ENCODE peak calls at places on chromosomes 2 and 18, in seven cellular contexts. T is CD4-positive, alpha-beta memory T cell; Q is T-helper 2 cell; R is upper lobe of right lung; J is AG08396; B is T-helper 9 cell; V is stimulated activated CD8-positive, alpha-beta memory T cell treated with anti-CD3 and anti-CD28 coated beads, Interleukin-4, amount 100 ng/mL, for 4 hours. A is an unnamed sample.
A peak's percentile ranks its signal among the peaks of the same experiment; 100 is the strongest.

GRCh38 chr2:75100011-75100680 is 99.2 kb downstream of the TACR1 start:
- DNase-seq in T (no peak), Q (no peak), R (no peak), J (peak; percentile 61), B (no peak), V (no peak), A (no peak)

GRCh38 chr18:79345366-79345765 is 50.4 kb upstream of the NFATC1 start:
- DNase-seq in T (no peak), Q (no peak), R (no peak), J (no peak), B (no peak), V (no peak), A (no peak)

GRCh38 chr2:178315488-178315948 is 121.2 kb downstream of the OSBPL6 start:
- DNase-seq in T (no peak), Q (no peak), R (no peak), J (no peak), B (no peak), V (no peak), A (no peak)

GRCh38 chr2:65331361-65331760 is 101.0 kb downstream of the SPRED2 start:
- DNase-seq in T (no peak), Q (no peak), R (no peak), J (no peak), B (no peak), V (no peak), A (no peak)

GRCh38 chr18:47809420-47809819 is 121.0 kb downstream of the SMAD2 start:
- DNase-seq in T (no peak), Q (no peak), R (no peak), J (no peak), B (no peak), V (no peak), A (no peak)

GRCh38 chr2:95530734-95531133 is 46.2 kb upstream of the TRIM43B start:
- DNase-seq in T (no peak), Q (no peak), R (no peak), J (peak; percentile 48), B (no peak), V (no peak), A (no peak)

GRCh38 chr2:62410926-62411456 is 95.0 kb downstream of the TMEM17 start:
- DNase-seq in T (no peak), Q (no peak), R (no peak), J (no peak), B (no peak), V (no peak), A (no peak)

GRCh38 chr18:75844102-75844604 is 416.6 kb upstream of the SMIM21 start:
- DNase-seq in T (no peak), Q (no peak), R (no peak), J (no peak), B (no peak), V (no peak), A (no peak)

GRCh38 chr2:64686283-64686956 is 32.7 kb upstream of the SERTAD2 start:
- DNase-seq in T (no peak), Q (no peak), R (no peak), J (no peak), B (no peak), V (no peak), A (no peak)

GRCh38 chr2:105634198-105634597 is 110.5 kb upstream of the NCK2 start:
- DNase-seq in T (no peak), Q (no peak), R (no peak), J (no peak), B (no peak), V (no peak), A (no peak)

GRCh38 chr2:177460973-177461585 is 68.5 kb downstream of the AGPS start:
- DNase-seq in T (no peak), Q (no peak), R (no peak), J (no peak), B (no peak), V (no peak), A (no peak)

GRCh38 chr2:120525056-120526046 is 179.4 kb downstream of the INHBB start:
- DNase-seq in T (no peak), Q (no peak), R (peak; percentile 74), J (no peak), B (no peak), V (no peak), A (no peak)

GRCh38 chr18:4734021-4734420 is 278.9 kb upstream of the DLGAP1 start:
- DNase-seq in T (no peak), Q (no peak), R (no peak), J (no peak), B (no peak), V (no peak), A (no peak)

GRCh38 chr2:226183033-226183432 is 616.6 kb downstream of the IRS1 start:
- DNase-seq in T (no peak), Q (no peak), R (no peak), J (no peak), B (no peak), V (no peak), A (no peak)

GRCh38 chr2:54088191-54088634 is 27.2 kb upstream of the ACYP2 start:
- DNase-seq in T (no peak), Q (no peak), R (no peak), J (no peak), B (no peak), V (no peak), A (no peak)

GRCh38 chr2:118851650-118852049 is 4.2 kb upstream of the EN1 start:
- DNase-seq in T (no peak), Q (no peak), R (no peak), J (no peak), B (no peak), V (no peak), A (no peak)

GRCh38 chr18:63878982-63879381 is 8.5 kb upstream of the SERPINB2 start:
- DNase-seq in T (no peak), Q (no peak), R (no peak), J (no peak), B (no peak), V (no peak), A (no peak)

GRCh38 chr18:80023173-80023572 is 11.1 kb upstream of the RBFA start:
- DNase-seq in T (no peak), Q (no peak), R (no peak), J (no peak), B (no peak), V (no peak), A (no peak)

GRCh38 chr2:237281900-237282306 is 132.1 kb downstream of the COL6A3 start:
- DNase-seq in T (no peak), Q (no peak), R (no peak), J (no peak), B (no peak), V (no peak), A (no peak)

GRCh38 chr2:33069894-33070651 is 123.3 kb downstream of the LTBP1 start:
- DNase-seq in T (no peak), Q (no peak), R (no peak), J (peak; percentile 87), B (no peak), V (no peak), A (no peak)

GRCh38 chr2:70010222-70011111 is 49.0 kb upstream of the ASPRV1 start:
- DNase-seq in T (no peak), Q (no peak), R (no peak), J (no peak), B (no peak), V (no peak), A (no peak)